ENCODE peak calls at places on chromosome 7, in nine cellular contexts. One of them, this sample, is unnamed. For H3K36me3, the result is how much of the 10 kb centered on the place peaks cover.

GRCh38 chr7:155918720-155919399 is 106.6 kb upstream of the SHH start:
- DNase-seq in suprapubic skin: no peak
- DNase-seq in osteoblast: peak
- DNase-seq in right atrium auricular region: no peak
- DNase-seq in spleen: no peak
- DNase-seq in upper lobe of right lung: no peak
- DNase-seq in left lung: peak
- DNase-seq in mesenchymal stem cell: peak
- DNase-seq in fibroblast of lung: peak
- DNase-seq in this sample: peak

GRCh38 chr7:142813262-142813661 is 41.6 kb upstream of the EPHB6 start:
- DNase-seq in spleen: no peak
- DNase-seq in right atrium auricular region: no peak
- DNase-seq in mesenchymal stem cell: peak
- DNase-seq in suprapubic skin: no peak
- DNase-seq in osteoblast: peak
- DNase-seq in fibroblast of lung: peak
- DNase-seq in left lung: no peak
- DNase-seq in upper lobe of right lung: no peak
- DNase-seq in this sample: no peak

GRCh38 chr7:4882169-4882741 is 1.3 kb downstream of the RADIL start:
- DNase-seq in fibroblast of lung: peak
- DNase-seq in suprapubic skin: peak
- DNase-seq in spleen: no peak
- DNase-seq in mesenchymal stem cell: peak
- DNase-seq in right atrium auricular region: peak
- DNase-seq in osteoblast: peak
- DNase-seq in left lung: peak
- DNase-seq in upper lobe of right lung: no peak
- DNase-seq in this sample: no peak

GRCh38 chr7:157819517-157819807 is 482.7 kb downstream of the DNAJB6 start:
- DNase-seq in upper lobe of right lung: no peak
- DNase-seq in left lung: no peak
- DNase-seq in osteoblast: no peak
- DNase-seq in fibroblast of lung: no peak
- DNase-seq in spleen: peak
- DNase-seq in right atrium auricular region: no peak
- DNase-seq in suprapubic skin: no peak
- DNase-seq in mesenchymal stem cell: no peak
- DNase-seq in this sample: no peak

GRCh38 chr7:107161415-107161814 is 7.4 kb upstream of the HBP1 start:
- DNase-seq in right atrium auricular region: no peak
- DNase-seq in spleen: no peak
- DNase-seq in suprapubic skin: no peak
- DNase-seq in mesenchymal stem cell: no peak
- DNase-seq in osteoblast: no peak
- DNase-seq in left lung: no peak
- DNase-seq in fibroblast of lung: no peak
- DNase-seq in upper lobe of right lung: no peak
- DNase-seq in this sample: no peak

GRCh38 chr7:30817060-30817770 is 46.0 kb downstream of the MINDY4 start:
- DNase-seq in left lung: no peak
- DNase-seq in fibroblast of lung: no peak
- DNase-seq in spleen: no peak
- DNase-seq in osteoblast: peak
- DNase-seq in suprapubic skin: no peak
- DNase-seq in right atrium auricular region: no peak
- DNase-seq in upper lobe of right lung: no peak
- DNase-seq in mesenchymal stem cell: no peak
- DNase-seq in this sample: no peak

GRCh38 chr7:4738711-4739527 is 36.5 kb upstream of the AP5Z1 start:
- DNase-seq in right atrium auricular region: peak
- DNase-seq in suprapubic skin: no peak
- DNase-seq in osteoblast: peak
- DNase-seq in mesenchymal stem cell: peak
- DNase-seq in upper lobe of right lung: no peak
- DNase-seq in left lung: peak
- DNase-seq in spleen: no peak
- DNase-seq in fibroblast of lung: peak
- DNase-seq in this sample: no peak

GRCh38 chr7:27079234-27079975 is 16.4 kb downstream of the HOXA1 start:
- DNase-seq in upper lobe of right lung: no peak
- DNase-seq in right atrium auricular region: no peak
- DNase-seq in left lung: no peak
- DNase-seq in fibroblast of lung: no peak
- DNase-seq in mesenchymal stem cell: no peak
- DNase-seq in osteoblast: no peak
- DNase-seq in spleen: no peak
- DNase-seq in suprapubic skin: no peak
- DNase-seq in this sample: no peak

GRCh38 chr7:40753455-40753854 is 618.6 kb downstream of the SUGCT start:
- DNase-seq in right atrium auricular region: no peak
- DNase-seq in osteoblast: no peak
- DNase-seq in upper lobe of right lung: no peak
- DNase-seq in fibroblast of lung: no peak
- DNase-seq in mesenchymal stem cell: no peak
- DNase-seq in left lung: no peak
- DNase-seq in spleen: no peak
- DNase-seq in suprapubic skin: no peak
- DNase-seq in this sample: no peak

GRCh38 chr7:28017372-28017771 is 163.2 kb downstream of the JAZF1 start:
- DNase-seq in right atrium auricular region: no peak
- DNase-seq in suprapubic skin: no peak
- DNase-seq in left lung: no peak
- DNase-seq in osteoblast: peak
- DNase-seq in mesenchymal stem cell: peak
- DNase-seq in upper lobe of right lung: no peak
- DNase-seq in spleen: no peak
- DNase-seq in fibroblast of lung: peak
- DNase-seq in this sample: no peak

GRCh38 chr7:44767912-44768662 is 19.4 kb downstream of the ZMIZ2 start:
- DNase-seq in right atrium auricular region: peak
- DNase-seq in suprapubic skin: peak
- DNase-seq in upper lobe of right lung: peak
- DNase-seq in mesenchymal stem cell: peak
- DNase-seq in osteoblast: peak
- DNase-seq in fibroblast of lung: peak
- DNase-seq in left lung: no peak
- DNase-seq in spleen: peak
- DNase-seq in this sample: peak

GRCh38 chr7:138891446-138891810 is 89.8 kb downstream of the KIAA1549 start:
- DNase-seq in left lung: no peak
- DNase-seq in right atrium auricular region: no peak
- DNase-seq in upper lobe of right lung: no peak
- DNase-seq in fibroblast of lung: no peak
- DNase-seq in osteoblast: no peak
- DNase-seq in spleen: no peak
- DNase-seq in suprapubic skin: no peak
- DNase-seq in mesenchymal stem cell: peak
- DNase-seq in this sample: no peak

GRCh38 chr7:138625849-138626230 is 75.3 kb downstream of the SVOPL start:
- DNase-seq in spleen: no peak
- DNase-seq in fibroblast of lung: no peak
- DNase-seq in upper lobe of right lung: no peak
- DNase-seq in suprapubic skin: no peak
- DNase-seq in osteoblast: no peak
- DNase-seq in mesenchymal stem cell: no peak
- DNase-seq in left lung: no peak
- DNase-seq in right atrium auricular region: no peak
- DNase-seq in this sample: no peak

GRCh38 chr7:92693519-92693918 is 103.3 kb upstream of the FAM133B start:
- DNase-seq in mesenchymal stem cell: no peak
- DNase-seq in left lung: no peak
- DNase-seq in suprapubic skin: no peak
- DNase-seq in upper lobe of right lung: no peak
- DNase-seq in spleen: no peak
- DNase-seq in osteoblast: no peak
- DNase-seq in fibroblast of lung: no peak
- DNase-seq in right atrium auricular region: no peak
- DNase-seq in this sample: no peak

GRCh38 chr7:68246189-68246633 is 1249.6 kb downstream of the TYW1 start:
- DNase-seq in mesenchymal stem cell: no peak
- DNase-seq in spleen: no peak
- DNase-seq in fibroblast of lung: peak
- DNase-seq in right atrium auricular region: no peak
- DNase-seq in osteoblast: no peak
- DNase-seq in upper lobe of right lung: no peak
- DNase-seq in left lung: no peak
- DNase-seq in suprapubic skin: no peak
- DNase-seq in this sample: peak

GRCh38 chr7:33446551-33446950 is 317.2 kb downstream of the BBS9 start:
- DNase-seq in fibroblast of lung: peak
- DNase-seq in mesenchymal stem cell: no peak
- DNase-seq in left lung: no peak
- DNase-seq in spleen: no peak
- DNase-seq in upper lobe of right lung: no peak
- DNase-seq in right atrium auricular region: no peak
- DNase-seq in suprapubic skin: no peak
- DNase-seq in osteoblast: no peak
- DNase-seq in this sample: no peak

GRCh38 chr7:77665161-77665560 is 31.1 kb upstream of the RSBN1L start:
- DNase-seq in suprapubic skin: no peak
- DNase-seq in upper lobe of right lung: no peak
- DNase-seq in right atrium auricular region: no peak
- DNase-seq in left lung: no peak
- DNase-seq in fibroblast of lung: peak
- DNase-seq in mesenchymal stem cell: peak
- DNase-seq in osteoblast: no peak
- DNase-seq in spleen: no peak
- DNase-seq in this sample: no peak

GRCh38 chr7:143381427-143382125 is 431 bp downstream of the ZYX start:
- DNase-seq in spleen: peak
- DNase-seq in osteoblast: peak
- DNase-seq in fibroblast of lung: peak
- DNase-seq in right atrium auricular region: peak
- DNase-seq in upper lobe of right lung: peak
- DNase-seq in suprapubic skin: no peak
- DNase-seq in mesenchymal stem cell: peak
- DNase-seq in left lung: peak
- DNase-seq in this sample: peak

GRCh38 chr7:47943676-47944474 is 4.4 kb downstream of the PKD1L1 start:
- DNase-seq in mesenchymal stem cell: no peak
- DNase-seq in osteoblast: no peak
- DNase-seq in fibroblast of lung: no peak
- DNase-seq in right atrium auricular region: no peak
- DNase-seq in spleen: no peak
- DNase-seq in upper lobe of right lung: no peak
- DNase-seq in left lung: no peak
- DNase-seq in suprapubic skin: no peak
- DNase-seq in this sample: no peak

GRCh38 chr7:140684066-140684950 is 11.6 kb downstream of the ADCK2 start:
- DNase-seq in fibroblast of lung: no peak
- DNase-seq in mesenchymal stem cell: no peak
- DNase-seq in osteoblast: no peak
- DNase-seq in right atrium auricular region: no peak
- DNase-seq in upper lobe of right lung: no peak
- DNase-seq in spleen: peak
- DNase-seq in left lung: no peak
- DNase-seq in suprapubic skin: no peak
- DNase-seq in this sample: no peak
- H3K36me3 ChIP-seq in fibroblast of lung: under half
- H3K36me3 ChIP-seq in mesenchymal stem cell: under half
- H3K36me3 ChIP-seq in osteoblast: under half
- H3K36me3 ChIP-seq in right atrium auricular region: under half
- H3K36me3 ChIP-seq in upper lobe of right lung: under half
- H3K36me3 ChIP-seq in spleen: under half
- H3K36me3 ChIP-seq in left lung: half or more
- H3K36me3 ChIP-seq in suprapubic skin: half or more
- H3K36me3 ChIP-seq in this sample: under half

GRCh38 chr7:120843121-120843520 is 14.8 kb downstream of the TSPAN12 start:
- DNase-seq in suprapubic skin: no peak
- DNase-seq in upper lobe of right lung: no peak
- DNase-seq in spleen: no peak
- DNase-seq in mesenchymal stem cell: no peak
- DNase-seq in left lung: no peak
- DNase-seq in right atrium auricular region: no peak
- DNase-seq in fibroblast of lung: peak
- DNase-seq in osteoblast: no peak
- DNase-seq in this sample: no peak

GRCh38 chr7:120838281-120838682 is 19.7 kb downstream of the TSPAN12 start:
- DNase-seq in fibroblast of lung: no peak
- DNase-seq in suprapubic skin: no peak
- DNase-seq in osteoblast: no peak
- DNase-seq in left lung: no peak
- DNase-seq in spleen: no peak
- DNase-seq in upper lobe of right lung: no peak
- DNase-seq in right atrium auricular region: no peak
- DNase-seq in mesenchymal stem cell: no peak
- DNase-seq in this sample: no peak

GRCh38 chr7:120841608-120842007 is 16.3 kb downstream of the TSPAN12 start:
- DNase-seq in mesenchymal stem cell: no peak
- DNase-seq in right atrium auricular region: no peak
- DNase-seq in spleen: no peak
- DNase-seq in upper lobe of right lung: no peak
- DNase-seq in suprapubic skin: no peak
- DNase-seq in left lung: no peak
- DNase-seq in fibroblast of lung: no peak
- DNase-seq in osteoblast: no peak
- DNase-seq in this sample: no peak

GRCh38 chr7:120837599-120837998 is 20.3 kb downstream of the TSPAN12 start:
- DNase-seq in right atrium auricular region: no peak
- DNase-seq in spleen: no peak
- DNase-seq in fibroblast of lung: no peak
- DNase-seq in osteoblast: no peak
- DNase-seq in left lung: no peak
- DNase-seq in mesenchymal stem cell: no peak
- DNase-seq in suprapubic skin: no peak
- DNase-seq in upper lobe of right lung: no peak
- DNase-seq in this sample: no peak

GRCh38 chr7:120842131-120842621 is 15.8 kb downstream of the TSPAN12 start:
- DNase-seq in spleen: no peak
- DNase-seq in suprapubic skin: no peak
- DNase-seq in left lung: no peak
- DNase-seq in right atrium auricular region: no peak
- DNase-seq in osteoblast: no peak
- DNase-seq in upper lobe of right lung: no peak
- DNase-seq in fibroblast of lung: no peak
- DNase-seq in mesenchymal stem cell: peak
- DNase-seq in this sample: no peak
- H3K36me3 ChIP-seq in spleen: under half
- H3K36me3 ChIP-seq in suprapubic skin: under half
- H3K36me3 ChIP-seq in left lung: under half
- H3K36me3 ChIP-seq in right atrium auricular region: under half
- H3K36me3 ChIP-seq in osteoblast: under half
- H3K36me3 ChIP-seq in upper lobe of right lung: under half
- H3K36me3 ChIP-seq in fibroblast of lung: under half
- H3K36me3 ChIP-seq in mesenchymal stem cell: under half
- H3K36me3 ChIP-seq in this sample: under half

GRCh38 chr7:99031496-99031895 is 112.4 kb downstream of the SMURF1 start:
- DNase-seq in fibroblast of lung: no peak
- DNase-seq in left lung: no peak
- DNase-seq in right atrium auricular region: peak
- DNase-seq in spleen: no peak
- DNase-seq in mesenchymal stem cell: no peak
- DNase-seq in suprapubic skin: peak
- DNase-seq in osteoblast: no peak
- DNase-seq in upper lobe of right lung: no peak
- DNase-seq in this sample: no peak
- H3K36me3 ChIP-seq in fibroblast of lung: under half
- H3K36me3 ChIP-seq in left lung: half or more
- H3K36me3 ChIP-seq in right atrium auricular region: half or more
- H3K36me3 ChIP-seq in spleen: half or more
- H3K36me3 ChIP-seq in mesenchymal stem cell: half or more
- H3K36me3 ChIP-seq in suprapubic skin: half or more
- H3K36me3 ChIP-seq in osteoblast: half or more
- H3K36me3 ChIP-seq in upper lobe of right lung: half or more
- H3K36me3 ChIP-seq in this sample: under half

GRCh38 chr7:98917331-98917730 is 39.0 kb downstream of the TRRAP start:
- DNase-seq in upper lobe of right lung: no peak
- DNase-seq in fibroblast of lung: no peak
- DNase-seq in spleen: no peak
- DNase-seq in left lung: no peak
- DNase-seq in right atrium auricular region: no peak
- DNase-seq in osteoblast: no peak
- DNase-seq in suprapubic skin: no peak
- DNase-seq in mesenchymal stem cell: no peak
- DNase-seq in this sample: no peak
- H3K36me3 ChIP-seq in upper lobe of right lung: half or more
- H3K36me3 ChIP-seq in fibroblast of lung: under half
- H3K36me3 ChIP-seq in spleen: half or more
- H3K36me3 ChIP-seq in left lung: half or more
- H3K36me3 ChIP-seq in right atrium auricular region: half or more
- H3K36me3 ChIP-seq in osteoblast: half or more
- H3K36me3 ChIP-seq in suprapubic skin: half or more
- H3K36me3 ChIP-seq in mesenchymal stem cell: half or more
- H3K36me3 ChIP-seq in this sample: under half